ENCODE peak calls at places on chromosomes 2 and 18, in six cellular contexts. T is GM04504, J is lower lobe of right lung, K is KG1, B is GM13976, M is posterior vena cava. W is an unnamed sample.

GRCh38 chr2:127592761-127593227 is 53.2 kb upstream of the GPR17 start:
- DNase-seq in M (peak; percentile 78), K (no peak), T (no peak), J (no peak), B (no peak), W (no peak)

GRCh38 chr2:239046822-239047221 is 198.9 kb downstream of the TWIST2 start:
- DNase-seq in J (no peak), T (no peak), M (peak; percentile 53), B (no peak), K (no peak), W (no peak)

GRCh38 chr2:217964658-217965161 is 38.1 kb downstream of the TNS1 start:
- DNase-seq in K (no peak), J (peak; percentile 43), B (no peak), T (no peak), M (peak; percentile 68), W (no peak)

GRCh38 chr2:201580486-201580885 is 62.8 kb downstream of the TMEM237 start:
- DNase-seq in K (no peak), T (peak; percentile 17), B (no peak), M (no peak), J (no peak), W (no peak)

GRCh38 chr18:59569321-59569720 is 127.9 kb downstream of the CCBE1 start:
- DNase-seq in B (no peak), T (no peak), K (no peak), M (no peak), J (no peak), W (no peak)

GRCh38 chr2:39593439-39594393 is 72.0 kb upstream of the TMEM178A start:
- DNase-seq in M (no peak), J (no peak), T (peak; percentile 66), K (no peak), B (peak; percentile 36), W (peak; percentile 59)

GRCh38 chr18:361941-362913 is 94.4 kb upstream of the THOC1 start:
- DNase-seq in M (peak; percentile 88), J (no peak), K (no peak), B (no peak), T (peak; percentile 99), W (peak; percentile 94)

GRCh38 chr18:9683418-9684396 is 24.4 kb upstream of the RAB31 start:
- DNase-seq in K (no peak), M (no peak), T (peak; percentile 67), J (no peak), B (no peak), W (peak; percentile 49)

GRCh38 chr2:134980639-134981038 is 62.0 kb downstream of the CCNT2 start:
- DNase-seq in K (no peak), T (no peak), B (no peak), J (no peak), M (no peak), W (no peak)

GRCh38 chr2:142983174-142983573 is 105.7 kb downstream of the KYNU start:
- DNase-seq in K (no peak), B (no peak), T (no peak), J (no peak), M (no peak), W (no peak)

GRCh38 chr2:190547914-190548313 is 13.4 kb upstream of the NEMP2 start:
- DNase-seq in T (no peak), M (no peak), B (no peak), K (no peak), J (no peak), W (no peak)

GRCh38 chr2:179749210-179749609 is 112.2 kb downstream of the ZNF385B start:
- DNase-seq in M (no peak), T (peak; percentile 53), J (no peak), B (no peak), K (no peak), W (peak; percentile 66)

GRCh38 chr2:149901231-149901859 is 313.8 kb upstream of the MMADHC start:
- DNase-seq in M (no peak), J (no peak), B (no peak), K (no peak), T (no peak), W (peak; percentile 13)

GRCh38 chr18:46360841-46361240 is 256.7 kb downstream of the HAUS1 start:
- DNase-seq in B (no peak), J (no peak), T (no peak), K (no peak), M (no peak), W (no peak)

GRCh38 chr18:5298156-5298852 is 2.8 kb upstream of the ZBTB14 start:
- DNase-seq in J (no peak), B (no peak), M (no peak), T (no peak), K (no peak), W (no peak)

GRCh38 chr18:24176727-24177416 is 38.0 kb downstream of the CABYR start:
- DNase-seq in B (peak; percentile 72), M (no peak), K (no peak), J (peak; percentile 59), T (peak; percentile 7), W (peak; percentile 37)

GRCh38 chr18:13550446-13551304 is 175.7 kb downstream of the FAM210A start:
- DNase-seq in M (peak; percentile 82), J (no peak), B (no peak), T (no peak), K (no peak), W (no peak)

GRCh38 chr18:46260016-46260878 is 156.1 kb downstream of the HAUS1 start:
- DNase-seq in J (no peak), T (peak; percentile 24), B (no peak), K (no peak), M (no peak), W (no peak)

GRCh38 chr2:20509766-20510490 is 63.1 kb downstream of the RHOB start:
- DNase-seq in J (peak; percentile 85), M (no peak), B (no peak), T (no peak), K (no peak), W (peak; percentile 66)

GRCh38 chr2:69196327-69197117 is 183.5 kb downstream of the ANTXR1 start:
- DNase-seq in J (no peak), B (no peak), K (no peak), M (no peak), T (peak; percentile 96), W (no peak)

GRCh38 chr2:224242543-224242942 is 159.4 kb downstream of the FAM124B start:
- DNase-seq in J (no peak), B (no peak), M (no peak), K (no peak), T (no peak), W (peak; percentile 12)

GRCh38 chr18:54218299-54218698 is 6.2 kb downstream of the MBD2 start:
- DNase-seq in J (no peak), K (no peak), M (no peak), B (no peak), T (no peak), W (no peak)

GRCh38 chr2:206217743-206218520 is 56.5 kb upstream of the ZDBF2 start:
- DNase-seq in K (no peak), B (no peak), J (no peak), T (peak; percentile 34), M (no peak), W (no peak)

GRCh38 chr2:123532999-123533398 is 492.1 kb upstream of the CNTNAP5 start:
- DNase-seq in K (no peak), B (no peak), M (no peak), T (no peak), J (no peak), W (no peak)